ENCODE peak calls at places on chromosomes 13 and 19, in ten cellular contexts. S, U, R, O, C, N, F, B, W and I are unnamed samples.

GRCh38 chr19:4519521-4520277 is 1.4 kb upstream of the PLIN4 start:
- DNase-seq in S (no peak), U (no peak), R (no peak), O (no peak), C (no peak), N (no peak), F (peak; percentile 95), B (no peak), W (peak; percentile 50), I (no peak)

GRCh38 chr19:47697863-47698609 is 15.2 kb upstream of the EHD2 start:
- DNase-seq in S (peak; percentile 90), U (peak; percentile 79), R (peak; percentile 77), O (peak; percentile 81), C (peak; percentile 92), N (peak; percentile 82), F (peak; percentile 94), B (no peak), W (peak; percentile 79), I (peak; percentile 56)

GRCh38 chr19:38062959-38063786 is 156.2 kb downstream of the SIPA1L3 start:
- DNase-seq in S (no peak), U (no peak), R (no peak), O (no peak), C (peak; percentile 87), N (no peak), F (peak; percentile 68), B (no peak), W (no peak), I (no peak)

GRCh38 chr13:21576424-21576823 is 27.5 kb downstream of the MICU2 start:
- DNase-seq in S (no peak), U (no peak), R (no peak), O (no peak), C (no peak), N (peak; percentile 12), F (no peak), B (no peak), W (no peak), I (no peak)

GRCh38 chr19:2341247-2341705 is 12.8 kb downstream of the SPPL2B start:
- DNase-seq in S (no peak), U (no peak), R (no peak), O (no peak), C (no peak), N (peak; percentile 47), F (no peak), B (no peak), W (no peak), I (no peak)

GRCh38 chr13:105921711-105922110 is 613.8 kb downstream of the EFNB2 start:
- DNase-seq in S (no peak), U (no peak), R (no peak), O (no peak), C (no peak), N (no peak), F (no peak), B (no peak), W (peak; percentile 48), I (no peak)

GRCh38 chr19:18612772-18613588 is at the start of gene TMEM59L:
- DNase-seq in S (no peak), U (no peak), R (no peak), O (peak; percentile 44), C (peak; percentile 95), N (no peak), F (no peak), B (no peak), W (no peak), I (no peak)

GRCh38 chr19:33156354-33156753 is 24.4 kb downstream of the WDR88 start:
- DNase-seq in S (no peak), U (no peak), R (no peak), O (no peak), C (no peak), N (no peak), F (no peak), B (no peak), W (no peak), I (no peak)

GRCh38 chr19:17332677-17333581 is 1.7 kb downstream of the ANO8 start:
- DNase-seq in S (peak; percentile 41), U (no peak), R (no peak), O (no peak), C (peak; percentile 86), N (peak; percentile 94), F (no peak), B (peak; percentile 66), W (no peak), I (no peak)

GRCh38 chr13:79853258-79853657 is 372.3 kb downstream of the NDFIP2 start:
- DNase-seq in S (no peak), U (no peak), R (no peak), O (no peak), C (no peak), N (no peak), F (no peak), B (no peak), W (no peak), I (no peak)

GRCh38 chr13:30738946-30739528 is 3.7 kb downstream of the ALOX5AP start:
- DNase-seq in S (no peak), U (no peak), R (no peak), O (no peak), C (no peak), N (no peak), F (no peak), B (no peak), W (no peak), I (no peak)

GRCh38 chr19:35642312-35642711 is 767 bp downstream of the ETV2 start:
- DNase-seq in S (no peak), U (no peak), R (no peak), O (no peak), C (no peak), N (no peak), F (no peak), B (no peak), W (no peak), I (no peak)

DNA sequence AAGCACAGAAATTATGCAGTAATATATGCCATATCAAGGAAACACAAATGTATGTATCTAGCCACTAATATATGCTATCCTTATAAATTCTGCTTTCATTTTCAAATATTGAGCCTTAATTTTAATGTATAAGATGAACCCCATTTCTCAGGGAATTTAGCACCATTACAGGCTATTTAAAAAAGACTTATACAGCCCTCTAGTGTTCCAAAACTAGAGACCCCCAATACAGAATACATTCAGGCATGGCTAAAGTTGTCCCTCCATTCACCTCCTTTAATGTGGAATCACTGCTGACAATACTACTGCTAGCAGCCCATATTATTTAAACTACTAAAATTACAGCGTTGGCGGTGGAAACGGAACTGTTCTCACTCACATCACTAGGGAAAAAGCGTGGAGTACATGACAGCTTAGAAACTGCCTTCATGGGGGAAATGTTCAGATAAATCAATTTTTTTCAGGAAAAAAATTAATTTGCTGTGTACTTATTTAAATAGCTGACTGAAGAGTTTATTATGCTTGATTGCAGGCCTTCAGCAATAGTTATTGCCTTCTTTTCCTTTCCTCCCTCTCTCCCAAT is 541.0 kb downstream of the PCDH9 start:
- DNase-seq in S (no peak), U (no peak), R (no peak), O (no peak), C (peak; percentile 19), N (no peak), F (no peak), B (no peak), W (no peak), I (no peak)
- TF ChIP-seq CTCF in S (peak; percentile 26), U (no peak), R (no peak), O (no peak), C (peak; percentile 56), N (no peak), F (no peak), B (no peak), W (no peak), I (no peak)

DNA sequence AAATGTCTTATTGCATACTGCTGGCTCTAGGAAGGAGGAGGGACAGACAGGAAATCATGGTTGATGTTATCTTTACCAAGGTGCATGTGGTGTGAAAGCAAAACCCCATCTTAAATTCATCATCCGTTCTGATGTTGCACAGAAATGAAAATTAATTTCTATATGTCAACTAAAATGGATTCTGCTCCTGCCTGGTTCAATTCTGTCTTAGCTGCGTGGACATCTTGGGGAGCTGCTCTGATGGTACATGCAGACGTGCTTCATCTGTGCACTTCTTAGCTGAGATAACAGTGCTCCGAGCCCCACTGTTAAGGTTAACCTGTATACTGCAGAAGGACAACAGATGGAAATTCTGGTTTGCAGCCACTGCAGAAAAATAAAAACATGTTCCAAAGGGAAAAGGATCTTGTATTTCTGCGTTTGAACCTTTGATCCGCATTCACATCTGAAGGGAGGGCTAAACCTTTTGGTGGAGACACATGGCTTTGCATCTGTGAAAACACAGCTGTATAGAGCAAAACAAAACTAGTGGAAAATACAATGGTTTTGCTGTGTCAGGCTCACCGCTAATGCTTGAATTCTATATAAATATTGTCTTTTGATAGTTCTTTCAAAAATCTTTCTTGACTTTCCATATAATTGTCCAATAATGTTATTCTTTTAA is 155.7 kb downstream of the TM9SF2 start:
- DNase-seq in S (no peak), U (no peak), R (no peak), O (no peak), C (no peak), N (no peak), F (no peak), B (no peak), W (no peak), I (no peak)
- TF ChIP-seq EP300 in S (no peak), U (no peak), R (no peak), O (no peak), C (no peak), N (no peak), F (no peak), B (no peak), W (no peak), I (no peak)

GRCh38 chr13:50128406-50129048 is 113.3 kb downstream of the KCNRG start:
- DNase-seq in S (no peak), U (no peak), R (no peak), O (no peak), C (no peak), N (no peak), F (no peak), B (no peak), W (no peak), I (no peak)

GRCh38 chr13:50125556-50126377 is 110.5 kb downstream of the KCNRG start:
- DNase-seq in S (peak; percentile 35), U (peak; percentile 97), R (peak; percentile 96), O (peak; percentile 92), C (peak; percentile 92), N (peak; percentile 81), F (peak; percentile 98), B (peak; percentile 96), W (peak; percentile 96), I (peak; percentile 95)

GRCh38 chr13:50127726-50128291 is 112.6 kb downstream of the KCNRG start:
- DNase-seq in S (no peak), U (no peak), R (no peak), O (no peak), C (no peak), N (no peak), F (no peak), B (peak; percentile 65), W (no peak), I (no peak)

GRCh38 chr13:50126378-50127016 is 111.3 kb downstream of the KCNRG start:
- DNase-seq in S (peak; percentile 26), U (no peak), R (no peak), O (no peak), C (no peak), N (no peak), F (no peak), B (no peak), W (peak; percentile 53), I (no peak)

GRCh38 chr13:50127017-50127725 is 111.9 kb downstream of the KCNRG start:
- DNase-seq in S (no peak), U (peak; percentile 50), R (peak; percentile 68), O (peak; percentile 59), C (no peak), N (no peak), F (peak; percentile 88), B (peak; percentile 74), W (peak; percentile 65), I (peak; percentile 47)
- H3K4me3 ChIP-seq in S (no peak overlapping the region), U (peak overlapping the region; percentile 39), R (peak overlapping the region; percentile 5), O (peak overlapping the region; percentile 36), C (no peak overlapping the region), N (no peak overlapping the region), F (peak overlapping the region; percentile 39), B (peak overlapping the region; percentile 77), W (peak overlapping the region; percentile 26), I (peak overlapping the region; percentile 40)

GRCh38 chr13:28325022-28325421 is 169.9 kb downstream of the FLT1 start:
- DNase-seq in S (no peak), U (no peak), R (no peak), O (no peak), C (no peak), N (no peak), F (no peak), B (no peak), W (no peak), I (no peak)
- TF ChIP-seq CTCF in S (no peak), U (no peak), R (no peak), O (no peak), C (no peak), N (no peak), F (no peak), B (no peak), W (no peak), I (no peak)